ENCODE peak calls at places on chromosomes 1 and 21, in nine cellular contexts. T, M, H, Q, G, Y, W, V and J are unnamed samples. For H3K4me1, the result is how much of the 10 kb centered on the place peaks cover.

GRCh38 chr1:93681549-93682412 is at the start of gene BCAR3:
- DNase-seq in W (peak), V (peak), T (peak), Q (peak), Y (peak), G (peak), M (peak), H (peak), J (peak)

GRCh38 chr1:91754348-91754747 is 131.6 kb downstream of the TGFBR3 start:
- DNase-seq in M (no peak), T (no peak), W (no peak), H (no peak), Q (peak), G (peak), Y (no peak), V (no peak), J (no peak)

GRCh38 chr1:103142466-103142865 is 34.1 kb upstream of the COL11A1 start:
- DNase-seq in Q (no peak), H (no peak), M (no peak), G (no peak), V (no peak), Y (no peak), W (no peak), T (no peak), J (no peak)

GRCh38 chr21:14591882-14592281 is 45.8 kb upstream of the SAMSN1 start:
- DNase-seq in M (no peak), Y (no peak), Q (no peak), H (peak), T (no peak), G (no peak), W (no peak), V (peak), J (no peak)

GRCh38 chr1:110390096-110390495 is 730 bp downstream of the SLC16A4 start:
- DNase-seq in Y (peak), M (no peak), V (peak), G (peak), T (peak), Q (peak), H (peak), W (peak), J (no peak)

GRCh38 chr1:71357708-71358107 is 276.9 kb upstream of the ZRANB2 start:
- DNase-seq in W (no peak), Q (no peak), M (no peak), T (no peak), G (no peak), Y (no peak), H (no peak), V (no peak), J (no peak)

GRCh38 chr1:232291681-232292080 is 338.3 kb downstream of the SIPA1L2 start:
- DNase-seq in H (no peak), W (no peak), G (no peak), V (peak), T (no peak), M (no peak), Y (peak), Q (no peak), J (no peak)

GRCh38 chr1:39927538-39927937 is 25.8 kb upstream of the MYCL start:
- DNase-seq in M (no peak), Q (no peak), W (peak), T (peak), Y (no peak), G (no peak), V (peak), H (no peak), J (no peak)

GRCh38 chr1:29332204-29332603 is 95.9 kb downstream of the PTPRU start:
- DNase-seq in H (no peak), Y (no peak), Q (no peak), V (no peak), M (peak), T (no peak), W (no peak), G (peak), J (no peak)

GRCh38 chr1:226602186-226603029 is 53.8 kb downstream of the STUM start:
- DNase-seq in T (peak), H (no peak), Q (peak), V (peak), G (peak), M (no peak), W (peak), Y (peak), J (no peak)

GRCh38 chr1:147726161-147726560 is 34.2 kb downstream of the GJA5 start:
- DNase-seq in M (no peak), Y (no peak), V (no peak), W (no peak), G (no peak), H (no peak), T (no peak), Q (no peak), J (no peak)

GRCh38 chr1:204763773-204764427 is 78.4 kb upstream of the LRRN2 start:
- DNase-seq in H (peak), M (peak), G (peak), V (peak), W (peak), Q (peak), Y (peak), T (peak), J (peak)

GRCh38 chr1:202836616-202837403 is 26.1 kb downstream of the PCAT6 start:
- DNase-seq in G (no peak), Y (no peak), Q (no peak), W (no peak), T (no peak), V (no peak), M (no peak), H (no peak), J (peak)

GRCh38 chr1:171803056-171803455 is 21.6 kb downstream of the METTL13 start:
- DNase-seq in V (no peak), T (no peak), Y (no peak), G (peak), H (no peak), M (no peak), W (no peak), Q (no peak), J (no peak)

GRCh38 chr1:204092632-204093420 is 19.9 kb downstream of the SOX13 start:
- DNase-seq in W (no peak), V (no peak), M (no peak), T (no peak), H (no peak), Y (no peak), G (no peak), Q (no peak), J (no peak)

GRCh38 chr21:41953831-41954653 is at the start of gene C2CD2:
- DNase-seq in T (no peak), Y (no peak), Q (peak), V (peak), M (peak), G (peak), W (peak), H (peak), J (peak)

DNA sequence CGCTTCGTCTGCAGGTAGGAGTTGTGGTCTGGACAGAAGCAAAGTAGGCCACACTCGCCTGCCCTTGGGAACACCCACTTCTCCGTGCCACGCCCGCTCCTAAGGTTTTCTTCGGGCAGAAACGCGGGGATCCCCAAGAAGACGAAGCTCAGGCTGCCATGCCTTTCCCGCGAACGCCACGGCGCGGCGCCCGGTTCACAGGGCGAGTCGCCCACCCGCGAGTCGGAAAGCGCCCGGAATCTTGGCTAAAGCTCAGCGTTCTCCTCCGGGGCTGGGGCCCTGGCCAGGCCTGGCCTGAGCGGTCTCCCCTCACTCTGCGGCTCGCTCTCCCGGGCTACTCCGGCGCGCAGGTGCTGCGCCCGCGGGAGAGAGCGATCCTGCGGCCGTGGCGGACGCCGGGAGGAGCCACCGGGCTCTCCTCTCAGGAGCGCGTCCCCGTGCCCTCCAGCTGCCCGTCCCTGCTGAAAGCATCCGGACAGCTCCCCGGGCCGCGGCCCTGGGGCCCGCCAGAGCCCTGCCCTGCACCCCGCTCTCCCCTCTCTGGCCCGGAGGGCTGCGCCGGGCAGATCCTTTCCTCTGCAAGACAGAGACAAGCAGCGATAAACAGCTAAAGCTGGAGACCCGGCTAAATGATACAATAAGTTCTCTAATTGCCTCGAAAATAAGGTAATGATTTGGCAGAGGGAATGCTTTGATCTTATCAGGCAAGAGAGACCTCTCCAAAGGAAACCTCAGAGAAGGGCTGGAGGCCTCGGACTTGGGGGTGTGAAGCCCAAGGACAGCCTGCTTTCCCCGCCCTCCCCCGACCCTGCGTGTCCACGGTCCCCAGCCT is 6.7 kb upstream of the WNT2B start:
- DNase-seq in G (peak), H (peak), V (peak), W (peak), T (peak), Q (peak), Y (peak), M (peak), J (peak)
- TF ChIP-seq CTCF in G (peak), H (peak), V (peak), W (peak), T (peak), Q (peak), Y (peak), M (peak), J (peak)

GRCh38 chr1:8015809-8016165 is 10.3 kb downstream of the ERRFI1 start:
- DNase-seq in Q (no peak), T (no peak), M (no peak), H (no peak), Y (no peak), W (no peak), V (peak), G (no peak), J (no peak)
- H3K4me3 ChIP-seq in Q (no peak), T (peak), M (no peak), H (no peak), Y (no peak), W (no peak), V (peak), G (no peak), J (no peak)

DNA sequence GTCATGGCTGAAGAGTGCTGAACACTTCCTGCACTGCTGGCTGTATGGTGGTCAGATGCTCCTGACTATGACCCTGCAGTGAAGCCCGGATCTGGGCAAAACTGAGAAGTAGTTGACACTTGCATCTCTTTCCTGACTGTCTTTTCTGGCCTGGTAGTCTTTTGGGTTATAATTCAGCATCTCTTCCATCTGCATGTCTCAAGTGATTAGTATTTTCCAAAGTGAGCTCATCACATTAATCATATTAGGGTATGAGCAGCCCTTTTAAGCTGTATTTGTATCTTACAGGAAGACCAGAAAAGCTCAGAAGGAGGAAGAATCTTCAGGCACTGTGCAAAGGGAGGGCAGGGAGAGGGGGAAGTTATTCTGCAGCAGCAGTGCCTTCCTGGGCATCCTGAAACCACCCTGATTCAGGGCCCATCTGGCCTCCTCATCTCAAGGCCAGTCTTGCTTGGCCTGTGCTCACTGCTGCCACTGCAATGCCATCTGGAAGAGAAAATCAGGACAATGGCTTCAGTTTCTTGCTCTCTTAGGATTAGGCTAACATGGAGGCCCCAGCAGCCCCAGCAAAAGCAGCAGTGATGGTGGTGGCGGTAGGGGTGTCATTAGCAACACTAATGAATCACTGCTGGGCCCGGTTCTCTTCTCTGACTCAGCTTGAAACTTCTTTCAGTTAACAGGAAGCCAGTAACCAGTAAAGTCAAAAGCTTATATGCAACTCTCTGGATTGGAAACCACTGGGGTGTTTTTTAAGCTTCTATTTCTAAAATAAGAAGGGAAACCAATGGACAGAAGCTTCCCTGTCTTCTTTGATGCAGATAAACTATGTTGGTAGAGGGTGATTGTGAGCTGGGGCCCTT is 63.3 kb upstream of the WDR26 start:
- DNase-seq in T (peak), H (peak), Y (no peak), V (peak), G (peak), Q (peak), M (no peak), W (peak), J (no peak)
- H3K4me1 ChIP-seq in T (under half), H (under half), Y (under half), V (under half), G (under half), Q (under half), M (under half), W (under half), J (under half)

GRCh38 chr1:1430114-1430982 is 5.1 kb upstream of the VWA1 start:
- DNase-seq in M (peak), G (peak), T (peak), Y (peak), W (peak), V (peak), H (peak), Q (peak), J (peak)
- TF ChIP-seq CTCF in M (peak), G (peak), T (peak), Y (peak), W (peak), V (peak), H (peak), Q (peak), J (no peak)